ENCODE peak calls at places on chromosome 10, in five cellular contexts. K is Calu3, T is GM20000, Y is NCI-H774, N is astrocyte of the cerebellum. C is an unnamed sample.

GRCh38 chr10:100043796-100044195 is 34.0 kb upstream of the DNMBP start:
- DNase-seq in N (no peak), Y (no peak), K (no peak), T (no peak), C (peak; percentile 59)

GRCh38 chr10:80202934-80203834 is 2.2 kb downstream of the ANXA11 start:
- DNase-seq in Y (no peak), K (peak; percentile 80), N (peak; percentile 62), T (peak; percentile 81), C (peak; percentile 77)

GRCh38 chr10:48598243-48598935 is 6.5 kb downstream of the ARHGAP22 start:
- DNase-seq in N (no peak), Y (peak; percentile 59), T (no peak), K (no peak), C (no peak)

GRCh38 chr10:33524966-33525365 is 190.5 kb upstream of the NRP1 start:
- DNase-seq in Y (no peak), N (peak; percentile 53), T (no peak), K (no peak), C (no peak)

GRCh38 chr10:84499846-84500245 is 171.5 kb downstream of the CCSER2 start:
- DNase-seq in K (no peak), N (no peak), T (peak; percentile 6), Y (no peak), C (no peak)

GRCh38 chr10:104321716-104322415 is 16.4 kb downstream of the ITPRIP start:
- DNase-seq in N (no peak), T (no peak), K (no peak), Y (no peak), C (no peak)

GRCh38 chr10:111093741-111094380 is 17.0 kb downstream of the ADRA2A start:
- DNase-seq in T (no peak), K (no peak), Y (no peak), N (no peak), C (no peak)

GRCh38 chr10:75407716-75408511 is 6.3 kb upstream of the ZNF503 start:
- DNase-seq in Y (no peak), T (peak; percentile 58), K (no peak), N (no peak), C (no peak)

GRCh38 chr10:104092749-104093148 is 7.1 kb upstream of the COL17A1 start:
- DNase-seq in T (no peak), N (no peak), K (no peak), Y (no peak), C (no peak)

GRCh38 chr10:91613411-91614253 is 19.2 kb downstream of the PPP1R3C start:
- DNase-seq in K (peak; percentile 46), Y (no peak), N (peak; percentile 77), T (no peak), C (no peak)

GRCh38 chr10:110600487-110601101 is 33.1 kb downstream of the SMC3 start:
- DNase-seq in K (peak; percentile 46), N (peak; percentile 53), T (peak; percentile 32), Y (no peak), C (peak; percentile 46)

GRCh38 chr10:119750391-119751230 is 24.8 kb downstream of the INPP5F start:
- DNase-seq in Y (peak; percentile 11), T (peak; percentile 63), N (peak; percentile 72), K (peak; percentile 55), C (peak; percentile 56)

GRCh38 chr10:104435822-104436221 is 82.2 kb downstream of the CFAP58 start:
- DNase-seq in T (no peak), N (no peak), Y (no peak), K (no peak), C (no peak)

GRCh38 chr10:11551915-11552602 is 59.4 kb downstream of the USP6NL start:
- DNase-seq in Y (no peak), T (no peak), K (peak; percentile 24), N (peak; percentile 91), C (peak; percentile 41)

GRCh38 chr10:27542812-27543211 is 38.7 kb downstream of the RAB18 start:
- DNase-seq in Y (no peak), K (no peak), N (no peak), T (no peak), C (no peak)

GRCh38 chr10:124917168-124917938 is 24.6 kb upstream of the ZRANB1 start:
- DNase-seq in N (no peak), K (peak; percentile 20), T (peak; percentile 48), Y (no peak), C (no peak)

GRCh38 chr10:114716811-114717404 is 58.8 kb upstream of the ABLIM1 start:
- DNase-seq in N (no peak), T (no peak), Y (no peak), K (no peak), C (no peak)

GRCh38 chr10:20995123-20995978 is 98.2 kb upstream of the NEBL start:
- DNase-seq in N (no peak), K (no peak), Y (no peak), T (no peak), C (no peak)

GRCh38 chr10:79932841-79933379 is 16.0 kb downstream of the SFTPD start:
- DNase-seq in N (no peak), Y (no peak), K (no peak), T (no peak), C (no peak)

GRCh38 chr10:35657621-35658020 is 15.5 kb upstream of the FZD8 start:
- DNase-seq in N (no peak), T (no peak), Y (no peak), K (no peak), C (no peak)

GRCh38 chr10:127853868-127854768 is 38.6 kb downstream of the CLRN3 start:
- DNase-seq in N (peak; percentile 31), T (peak; percentile 68), K (peak; percentile 59), Y (peak; percentile 14), C (peak; percentile 24)

GRCh38 chr10:62960416-62960815 is 144.2 kb upstream of the EGR2 start:
- DNase-seq in K (no peak), Y (no peak), T (no peak), N (no peak), C (no peak)

GRCh38 chr10:36766921-36767320 is 358.5 kb upstream of the ANKRD30A start:
- DNase-seq in Y (no peak), K (no peak), N (no peak), T (no peak), C (no peak)